ENCODE peak calls at places on chromosome 16, in five cellular contexts. Z is astrocyte of the spinal cord, T is lower leg skin, J is epithelial cell of esophagus, H is GM13976. O is an unnamed sample.

GRCh38 chr16:12295395-12295794 is 318.9 kb downstream of the SNX29 start:
- DNase-seq in Z (peak; percentile 10), T (no peak), J (no peak), H (no peak), O (no peak)

GRCh38 chr16:88069397-88070168 is 118.3 kb downstream of the BANP start:
- DNase-seq in T (no peak), Z (no peak), H (peak; percentile 89), J (no peak), O (no peak)

GRCh38 chr16:19583665-19584300 is 28.3 kb downstream of the VPS35L start:
- DNase-seq in J (peak; percentile 71), H (no peak), T (no peak), Z (peak; percentile 55), O (peak; percentile 32)

GRCh38 chr16:54489225-54489781 is 202.7 kb upstream of the IRX3 start:
- DNase-seq in J (no peak), T (no peak), Z (no peak), H (no peak), O (no peak)

GRCh38 chr16:57138281-57138935 is 46.0 kb downstream of the CPNE2 start:
- DNase-seq in J (no peak), H (no peak), Z (no peak), T (no peak), O (no peak)

GRCh38 chr16:75256871-75257343 is 5.5 kb upstream of the BCAR1 start:
- DNase-seq in T (peak; percentile 87), H (no peak), J (no peak), Z (peak; percentile 59), O (no peak)

GRCh38 chr16:2425825-2426430 is 3.3 kb upstream of the CCNF start:
- DNase-seq in H (no peak), T (no peak), J (no peak), Z (no peak), O (no peak)

GRCh38 chr16:85191341-85191965 is 79.2 kb upstream of the CIBAR2 start:
- DNase-seq in Z (no peak), H (no peak), J (no peak), T (no peak), O (no peak)

GRCh38 chr16:14378131-14378551 is 251.9 kb downstream of the PARN start:
- DNase-seq in H (no peak), Z (peak; percentile 48), J (peak; percentile 87), T (no peak), O (no peak)

GRCh38 chr16:73053379-73054130 is 5.6 kb upstream of the ZFHX3 start:
- DNase-seq in J (peak; percentile 71), Z (peak; percentile 69), T (no peak), H (no peak), O (no peak)

GRCh38 chr16:56910114-56910511 is 21.8 kb upstream of the HERPUD1 start:
- DNase-seq in H (no peak), T (no peak), J (no peak), Z (no peak), O (no peak)

GRCh38 chr16:47142469-47143328 is 1.0 kb downstream of the NETO2 start:
- DNase-seq in T (no peak), H (peak; percentile 66), Z (peak; percentile 63), J (peak; percentile 46), O (peak; percentile 27)

GRCh38 chr16:24701521-24701951 is 27.9 kb upstream of the TNRC6A start:
- DNase-seq in J (no peak), Z (peak; percentile 39), H (no peak), T (no peak), O (no peak)

GRCh38 chr16:35841632-35842031 is 2382.2 kb downstream of the TP53TG3F start:
- DNase-seq in Z (no peak), T (no peak), H (no peak), J (no peak), O (no peak)

GRCh38 chr16:12341966-12342365 is 365.4 kb downstream of the SNX29 start:
- DNase-seq in Z (no peak), H (no peak), J (peak; percentile 2), T (no peak), O (no peak)

GRCh38 chr16:14205666-14206065 is 134.5 kb downstream of the MRTFB start:
- DNase-seq in Z (peak; percentile 11), T (no peak), H (peak; percentile 20), J (no peak), O (no peak)

DNA sequence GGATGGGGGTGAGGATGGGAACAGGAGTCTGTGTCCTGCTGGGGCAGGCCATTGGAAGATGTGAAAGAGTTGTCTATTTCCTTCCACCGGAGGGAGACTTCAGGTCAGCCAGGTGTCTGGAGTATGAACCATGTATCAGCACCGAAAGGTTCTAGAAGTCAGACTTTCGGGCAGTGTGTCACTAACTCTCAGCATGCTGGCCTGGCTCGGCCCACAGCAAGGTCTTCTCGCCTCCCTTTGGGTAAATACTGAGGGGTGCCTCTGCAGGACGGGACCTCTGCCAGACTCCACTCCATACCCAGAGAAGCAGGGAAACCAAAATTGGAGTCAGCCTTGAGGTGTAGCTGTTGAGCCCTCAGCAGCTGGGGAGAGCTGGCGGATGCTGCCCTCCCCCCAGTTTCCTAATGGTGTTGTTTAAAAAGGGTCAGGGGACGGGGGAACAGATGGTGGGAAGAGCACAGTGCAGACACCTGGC is 507 bp downstream of the CIITA start:
- DNase-seq in T (no peak), H (no peak), Z (no peak), J (no peak), O (no peak)
- TF ChIP-seq CTCF in T (no peak), H (no peak), Z (no peak), J (peak; percentile 6), O (no peak)

GRCh38 chr16:23561586-23561985 is 4.1 kb downstream of the UBFD1 start:
- DNase-seq in J (no peak), T (no peak), H (no peak), Z (no peak), O (no peak)
- TF ChIP-seq CTCF in J (no peak), T (no peak), H (no peak), Z (no peak), O (no peak)

GRCh38 chr16:81066700-81067099 is 10.3 kb downstream of the C16orf46 start:
- DNase-seq in J (no peak), T (no peak), Z (no peak), H (no peak), O (no peak)

GRCh38 chr16:81060576-81061306 is 16.3 kb downstream of the C16orf46 start:
- DNase-seq in Z (no peak), J (no peak), H (no peak), T (no peak), O (no peak)

GRCh38 chr16:81067166-81067565 is 9.9 kb downstream of the C16orf46 start:
- DNase-seq in Z (no peak), J (no peak), H (no peak), T (no peak), O (no peak)

GRCh38 chr16:81061307-81061640 is 15.8 kb downstream of the C16orf46 start:
- DNase-seq in Z (no peak), J (no peak), H (no peak), T (no peak), O (no peak)

GRCh38 chr16:81061855-81062608 is 15.0 kb downstream of the C16orf46 start:
- DNase-seq in J (no peak), H (no peak), T (no peak), Z (no peak), O (no peak)
- TF ChIP-seq CTCF in J (no peak), H (no peak), T (no peak), Z (no peak), O (no peak)

DNA sequence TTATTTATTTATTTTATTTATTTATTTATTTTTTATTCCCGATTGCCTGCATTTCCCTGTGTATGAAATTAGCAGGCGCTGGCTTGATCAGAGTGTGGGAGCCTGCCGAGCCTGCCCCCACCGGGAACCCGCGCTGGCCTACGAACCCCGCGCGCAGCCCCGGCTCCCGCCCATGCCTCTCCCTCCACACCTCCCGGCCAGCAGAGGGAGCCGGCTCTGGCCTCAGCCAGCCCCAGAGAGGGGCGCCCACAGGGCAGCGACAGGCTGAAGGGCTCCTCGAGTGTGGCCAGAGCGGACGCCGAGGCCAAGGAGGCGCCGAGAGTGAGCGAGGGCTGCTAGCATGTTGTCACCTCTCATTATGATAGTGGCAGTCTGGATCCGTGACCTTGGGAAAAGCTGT is 13.0 kb upstream of the RBL2 start:
- DNase-seq in J (no peak), H (no peak), T (no peak), Z (no peak), O (no peak)
- TF ChIP-seq CTCF in J (no peak), H (no peak), T (no peak), Z (no peak), O (no peak)

GRCh38 chr16:69105501-69106361 is at the start of gene HAS3:
- DNase-seq in J (peak; percentile 87), H (peak; percentile 78), Z (peak; percentile 63), T (no peak), O (peak; percentile 47)
- TF ChIP-seq CTCF in J (peak; percentile 64), H (no peak), Z (peak; percentile 36), T (no peak), O (peak; percentile 24)

GRCh38 chr16:1073566-1074378 is 1.2 kb downstream of the SSTR5 start:
- DNase-seq in T (no peak), H (no peak), J (no peak), Z (no peak), O (no peak)
- TF ChIP-seq CTCF in T (no peak), H (no peak), J (no peak), Z (no peak), O (no peak)

GRCh38 chr16:68707341-68708152 is 29.5 kb upstream of the CDH1 start:
- DNase-seq in J (peak; percentile 96), H (no peak), Z (peak; percentile 41), T (peak; percentile 88), O (no peak)
- TF ChIP-seq CTCF in J (peak; percentile 44), H (no peak), Z (peak; percentile 23), T (no peak), O (no peak)

O was measured in activated CD8-positive, alpha-beta T cell treated with anti-CD3 and anti-CD28 coated beads for 36 hours.